ENCODE peak calls at places on chromosomes 4 and X, in five cellular contexts. W is heart right ventricle, T is uterus, M is upper lobe of right lung, X is left ventricle myocardium inferior. K is an unnamed sample.

GRCh38 chrX:134886201-134886600 is 104.6 kb upstream of the SMIM10 start:
- DNase-seq in X (no peak), M (no peak), T (no peak), W (no peak), K (no peak)

GRCh38 chr4:173797296-173797695 is 267.3 kb upstream of the HAND2 start:
- DNase-seq in X (no peak), M (no peak), W (no peak), T (no peak), K (no peak)

GRCh38 chrX:155179343-155179997 is 36.8 kb upstream of the VBP1 start:
- DNase-seq in W (no peak), X (no peak), M (no peak), T (no peak), K (no peak)

GRCh38 chr4:89539374-89539773 is 231.8 kb upstream of the GPRIN3 start:
- DNase-seq in T (no peak), W (no peak), M (no peak), X (no peak), K (peak; percentile 71)

GRCh38 chr4:47221721-47222120 is 190.4 kb downstream of the GABRB1 start:
- DNase-seq in X (no peak), T (no peak), M (no peak), W (no peak), K (peak; percentile 82)

GRCh38 chrX:135740683-135741149 is 27.3 kb downstream of the CT45A3 start:
- DNase-seq in T (no peak), W (no peak), X (no peak), M (no peak), K (no peak)

GRCh38 chrX:53281321-53281822 is at the start of gene IQSEC2:
- DNase-seq in T (peak; percentile 92), M (peak; percentile 91), W (peak; percentile 87), X (peak; percentile 85), K (peak; percentile 70)

GRCh38 chr4:3688018-3688998 is 77.9 kb upstream of the ADRA2C start:
- DNase-seq in X (no peak), T (peak; percentile 9), M (peak; percentile 57), W (no peak), K (no peak)

GRCh38 chrX:46577116-46578005 is 3.8 kb downstream of the CHST7 start:
- DNase-seq in M (no peak), X (no peak), T (no peak), W (no peak), K (peak; percentile 37)

GRCh38 chrX:140151316-140151715 is 186.0 kb upstream of the CXorf66 start:
- DNase-seq in W (no peak), X (no peak), T (no peak), M (no peak), K (no peak)
- H3K4me3 ChIP-seq in W (no peak overlapping the region), X (no peak overlapping the region), T (no peak overlapping the region), M (no peak overlapping the region), K (no peak overlapping the region)

GRCh38 chr4:41622816-41623215 is 84.9 kb downstream of the LIMCH1 start:
- DNase-seq in W (no peak), X (no peak), T (no peak), M (no peak), K (no peak)
- H3K27ac ChIP-seq in W (no peak overlapping the region), X (peak overlapping the region; percentile 11), T (no peak overlapping the region), M (no peak overlapping the region), K (no peak overlapping the region)

GRCh38 chrX:73850124-73851013 is 287.4 kb downstream of the CHIC1 start:
- DNase-seq in X (no peak), M (no peak), T (peak; percentile 33), W (no peak), K (peak; percentile 29)
- TF ChIP-seq CTCF in X (no peak), M (no peak), T (no peak), W (peak; percentile 17), K (peak; percentile 58)

GRCh38 chr4:26860922-26861433 is 337 bp downstream of the STIM2 start:
- DNase-seq in W (no peak), T (peak; percentile 45), M (peak; percentile 83), X (peak; percentile 55), K (peak; percentile 37)

GRCh38 chr4:26860157-26860921 is at the start of gene STIM2:
- DNase-seq in M (peak; percentile 99), T (peak; percentile 95), X (peak; percentile 96), W (peak; percentile 95), K (peak; percentile 94)

GRCh38 chr4:26861434-26862186 is 969 bp downstream of the STIM2 start:
- DNase-seq in X (peak; percentile 76), M (peak; percentile 90), T (peak; percentile 54), W (peak; percentile 74), K (peak; percentile 48)

GRCh38 chr4:26863512-26863911 is 2.9 kb downstream of the STIM2 start:
- DNase-seq in M (no peak), W (no peak), T (no peak), X (no peak), K (no peak)

DNA sequence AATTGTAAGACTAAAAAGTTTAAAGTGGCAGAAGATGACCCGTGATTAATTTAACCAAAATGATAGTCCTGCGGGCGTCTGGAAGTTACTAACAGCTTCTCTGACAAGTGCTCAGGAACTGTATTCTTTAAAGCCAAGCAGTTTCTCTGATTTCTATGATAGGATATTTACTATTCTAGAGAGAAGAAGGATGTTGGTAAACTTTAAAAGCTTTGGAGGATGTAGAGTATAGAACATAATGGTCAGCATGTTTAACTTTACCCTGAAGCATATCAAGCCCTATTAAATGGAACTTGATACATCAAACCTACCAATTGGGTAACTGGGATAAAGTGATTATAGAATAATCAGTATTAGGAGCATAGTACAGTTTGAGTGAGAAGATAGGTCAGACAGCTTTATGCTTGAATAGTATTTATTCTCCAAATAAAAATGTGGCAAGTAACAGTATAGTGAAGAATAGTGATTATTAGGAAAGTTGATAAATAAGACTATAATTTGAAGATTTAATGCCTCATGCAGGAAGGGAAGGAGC is 1.8 kb downstream of the STIM2 start:
- DNase-seq in M (no peak), T (no peak), X (no peak), W (no peak), K (no peak)
- H3K4me3 ChIP-seq in M (peak overlapping the region; percentile 83), T (no peak overlapping the region), X (peak overlapping the region; percentile 90), W (peak overlapping the region; percentile 79), K (peak overlapping the region; percentile 80)

DNA sequence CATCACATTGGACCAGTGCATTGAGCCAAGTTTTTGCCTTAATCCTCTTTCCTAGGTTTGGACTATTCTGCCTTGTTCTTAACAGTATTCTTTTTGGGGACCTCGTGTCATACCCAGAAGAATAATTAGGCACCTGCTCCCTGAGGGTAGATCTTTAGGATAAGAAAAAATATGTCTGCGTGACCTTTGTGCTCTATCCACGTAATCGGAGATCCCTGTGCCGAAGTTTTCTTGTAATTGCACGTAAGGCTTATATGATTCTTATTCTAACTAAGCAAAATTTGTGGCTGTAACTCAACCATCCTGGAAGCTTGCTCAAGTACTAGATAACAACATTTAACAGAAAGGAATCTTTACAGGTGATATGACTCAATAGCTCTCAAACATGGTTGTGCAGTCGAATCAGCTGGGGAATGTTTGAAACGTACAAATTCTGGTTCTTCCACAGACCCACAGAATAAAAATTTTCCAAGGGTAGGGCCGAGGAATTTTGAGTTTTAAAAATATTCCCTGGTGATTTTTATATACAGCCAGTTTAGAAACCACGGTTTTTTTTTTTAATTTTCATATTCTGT is 344.3 kb downstream of the GBA3 start:
- DNase-seq in W (no peak), X (no peak), M (no peak), T (no peak), K (no peak)
- H3K27ac ChIP-seq in W (no peak overlapping the region), X (no peak overlapping the region), M (no peak overlapping the region), T (no peak overlapping the region), K (no peak overlapping the region)

DNA sequence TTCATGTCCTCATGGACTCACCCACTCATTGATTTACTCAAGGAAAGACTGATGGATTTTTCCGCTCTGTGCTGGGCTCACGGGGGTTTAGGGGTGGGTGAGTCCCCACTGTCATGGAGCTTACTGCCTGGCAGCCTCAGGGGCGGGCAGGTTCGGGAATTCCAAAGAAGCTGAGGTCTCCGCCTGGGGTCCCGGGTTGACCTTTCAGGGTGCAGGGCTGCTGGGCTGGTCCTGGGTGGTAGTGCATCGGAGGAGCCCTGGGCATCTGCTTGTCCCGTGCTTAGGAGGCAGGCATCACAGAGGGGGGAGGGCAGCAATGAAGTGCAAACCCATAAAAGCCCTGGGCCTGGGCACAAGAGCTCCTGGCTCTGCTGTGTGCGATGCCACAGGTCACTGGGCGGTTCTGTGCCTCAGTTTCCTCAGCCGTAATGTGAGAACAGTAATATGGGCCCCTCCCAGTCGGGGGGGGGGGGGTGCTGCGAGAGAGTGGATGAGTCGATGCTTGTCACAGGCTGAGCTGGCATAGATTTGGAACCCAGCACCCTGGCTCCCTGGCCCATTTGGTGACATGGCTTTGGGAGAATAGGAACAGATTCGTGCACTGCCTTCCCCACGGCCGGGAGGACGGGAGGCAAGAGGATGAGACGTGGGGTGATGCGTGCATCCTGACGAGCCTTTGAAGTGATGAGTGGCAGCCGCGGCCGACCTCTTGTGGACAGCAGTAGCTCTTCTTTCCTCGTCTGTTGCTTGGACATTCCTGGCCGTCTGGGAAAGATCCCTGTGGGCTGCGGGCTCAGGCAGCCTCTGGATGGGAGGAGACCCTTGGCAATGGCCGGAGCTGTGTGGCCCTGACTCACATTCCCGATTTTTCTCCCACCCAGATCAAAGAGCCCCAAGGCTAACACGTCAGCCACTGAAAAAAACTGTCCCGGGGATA is 42.0 kb downstream of the PSAPL1 start:
- DNase-seq in M (no peak), W (no peak), T (peak; percentile 28), X (peak; percentile 27), K (peak; percentile 41)
- TF ChIP-seq CTCF in M (peak; percentile 12), W (peak; percentile 13), T (peak; percentile 12), X (peak; percentile 37), K (peak; percentile 65)

GRCh38 chrX:10555846-10556245 is 64.5 kb downstream of the MID1 start:
- DNase-seq in T (no peak), X (no peak), M (no peak), W (no peak), K (no peak)
- H3K4me3 ChIP-seq in T (no peak overlapping the region), X (no peak overlapping the region), M (no peak overlapping the region), W (no peak overlapping the region), K (no peak overlapping the region)